ENCODE peak calls at places on chromosomes 1 and 21, in seven cellular contexts. One of them, this sample, is unnamed.

GRCh38 chr1:3350441-3351261 is 103.8 kb upstream of the ARHGEF16 start:
- DNase-seq in IMR-90: no peak
- DNase-seq in CD8-positive, alpha-beta T cell: no peak
- DNase-seq in cardiac muscle cell: no peak
- DNase-seq in GM06990: no peak
- DNase-seq in fibroblast of villous mesenchyme: no peak
- DNase-seq in activated CD8-positive, alpha-beta T cell treated with anti-CD3 and anti-CD28 coated beads for 36 hours: no peak
- DNase-seq in this sample: no peak

GRCh38 chr1:115064461-115064860 is 24.8 kb downstream of the TSPAN2 start:
- DNase-seq in GM06990: no peak
- DNase-seq in cardiac muscle cell: no peak
- DNase-seq in activated CD8-positive, alpha-beta T cell treated with anti-CD3 and anti-CD28 coated beads for 36 hours: no peak
- DNase-seq in CD8-positive, alpha-beta T cell: no peak
- DNase-seq in IMR-90: no peak
- DNase-seq in fibroblast of villous mesenchyme: no peak
- DNase-seq in this sample: no peak

GRCh38 chr1:39800471-39800835 is 11.8 kb upstream of the BMP8B start:
- DNase-seq in CD8-positive, alpha-beta T cell: no peak
- DNase-seq in cardiac muscle cell: no peak
- DNase-seq in fibroblast of villous mesenchyme: no peak
- DNase-seq in activated CD8-positive, alpha-beta T cell treated with anti-CD3 and anti-CD28 coated beads for 36 hours: no peak
- DNase-seq in GM06990: no peak
- DNase-seq in IMR-90: no peak
- DNase-seq in this sample: peak

GRCh38 chr1:226973898-226974543 is 33.9 kb downstream of the COQ8A start:
- DNase-seq in activated CD8-positive, alpha-beta T cell treated with anti-CD3 and anti-CD28 coated beads for 36 hours: no peak
- DNase-seq in GM06990: no peak
- DNase-seq in fibroblast of villous mesenchyme: peak
- DNase-seq in IMR-90: peak
- DNase-seq in CD8-positive, alpha-beta T cell: no peak
- DNase-seq in cardiac muscle cell: peak
- DNase-seq in this sample: peak

GRCh38 chr1:246791303-246791918 is 67.2 kb downstream of the SCCPDH start:
- DNase-seq in IMR-90: no peak
- DNase-seq in CD8-positive, alpha-beta T cell: no peak
- DNase-seq in GM06990: no peak
- DNase-seq in cardiac muscle cell: no peak
- DNase-seq in activated CD8-positive, alpha-beta T cell treated with anti-CD3 and anti-CD28 coated beads for 36 hours: no peak
- DNase-seq in fibroblast of villous mesenchyme: no peak
- DNase-seq in this sample: no peak

GRCh38 chr1:232678185-232678886 is 48.4 kb upstream of the SIPA1L2 start:
- DNase-seq in CD8-positive, alpha-beta T cell: no peak
- DNase-seq in fibroblast of villous mesenchyme: no peak
- DNase-seq in GM06990: no peak
- DNase-seq in cardiac muscle cell: no peak
- DNase-seq in IMR-90: peak
- DNase-seq in activated CD8-positive, alpha-beta T cell treated with anti-CD3 and anti-CD28 coated beads for 36 hours: no peak
- DNase-seq in this sample: peak

GRCh38 chr1:93776728-93777127 is 95.1 kb upstream of the BCAR3 start:
- DNase-seq in cardiac muscle cell: no peak
- DNase-seq in fibroblast of villous mesenchyme: no peak
- DNase-seq in GM06990: no peak
- DNase-seq in CD8-positive, alpha-beta T cell: no peak
- DNase-seq in IMR-90: no peak
- DNase-seq in activated CD8-positive, alpha-beta T cell treated with anti-CD3 and anti-CD28 coated beads for 36 hours: no peak
- DNase-seq in this sample: no peak

GRCh38 chr1:228964178-228964819 is 229.0 kb downstream of the RHOU start:
- DNase-seq in cardiac muscle cell: peak
- DNase-seq in fibroblast of villous mesenchyme: peak
- DNase-seq in GM06990: no peak
- DNase-seq in CD8-positive, alpha-beta T cell: no peak
- DNase-seq in activated CD8-positive, alpha-beta T cell treated with anti-CD3 and anti-CD28 coated beads for 36 hours: no peak
- DNase-seq in IMR-90: peak
- DNase-seq in this sample: peak

GRCh38 chr1:202263628-202264027 is 70.0 kb downstream of the LGR6 start:
- DNase-seq in fibroblast of villous mesenchyme: no peak
- DNase-seq in cardiac muscle cell: no peak
- DNase-seq in activated CD8-positive, alpha-beta T cell treated with anti-CD3 and anti-CD28 coated beads for 36 hours: no peak
- DNase-seq in CD8-positive, alpha-beta T cell: no peak
- DNase-seq in GM06990: no peak
- DNase-seq in IMR-90: no peak
- DNase-seq in this sample: no peak

GRCh38 chr1:36889846-36890245 is 144.5 kb downstream of the GRIK3 start:
- DNase-seq in IMR-90: no peak
- DNase-seq in GM06990: no peak
- DNase-seq in fibroblast of villous mesenchyme: no peak
- DNase-seq in CD8-positive, alpha-beta T cell: no peak
- DNase-seq in activated CD8-positive, alpha-beta T cell treated with anti-CD3 and anti-CD28 coated beads for 36 hours: no peak
- DNase-seq in cardiac muscle cell: no peak
- DNase-seq in this sample: no peak

GRCh38 chr1:153506831-153507413 is 28.9 kb downstream of the S100A6 start:
- DNase-seq in CD8-positive, alpha-beta T cell: no peak
- DNase-seq in IMR-90: peak
- DNase-seq in activated CD8-positive, alpha-beta T cell treated with anti-CD3 and anti-CD28 coated beads for 36 hours: no peak
- DNase-seq in fibroblast of villous mesenchyme: peak
- DNase-seq in GM06990: no peak
- DNase-seq in cardiac muscle cell: peak
- DNase-seq in this sample: peak

GRCh38 chr1:77536813-77537212 is 145.6 kb downstream of the ZZZ3 start:
- DNase-seq in IMR-90: peak
- DNase-seq in fibroblast of villous mesenchyme: peak
- DNase-seq in activated CD8-positive, alpha-beta T cell treated with anti-CD3 and anti-CD28 coated beads for 36 hours: no peak
- DNase-seq in GM06990: no peak
- DNase-seq in cardiac muscle cell: peak
- DNase-seq in CD8-positive, alpha-beta T cell: no peak
- DNase-seq in this sample: peak

GRCh38 chr21:44713130-44713529 is 1.8 kb upstream of the TSPEAR start:
- DNase-seq in CD8-positive, alpha-beta T cell: no peak
- DNase-seq in activated CD8-positive, alpha-beta T cell treated with anti-CD3 and anti-CD28 coated beads for 36 hours: no peak
- DNase-seq in fibroblast of villous mesenchyme: no peak
- DNase-seq in cardiac muscle cell: no peak
- DNase-seq in IMR-90: no peak
- DNase-seq in GM06990: no peak
- DNase-seq in this sample: no peak

GRCh38 chr1:27719286-27720251 is 6.2 kb upstream of the FAM76A start:
- DNase-seq in fibroblast of villous mesenchyme: peak
- DNase-seq in activated CD8-positive, alpha-beta T cell treated with anti-CD3 and anti-CD28 coated beads for 36 hours: no peak
- DNase-seq in IMR-90: peak
- DNase-seq in cardiac muscle cell: peak
- DNase-seq in GM06990: no peak
- DNase-seq in CD8-positive, alpha-beta T cell: no peak
- DNase-seq in this sample: peak
- TF ChIP-seq CTCF in fibroblast of villous mesenchyme: peak
- TF ChIP-seq CTCF in activated CD8-positive, alpha-beta T cell treated with anti-CD3 and anti-CD28 coated beads for 36 hours: no peak
- TF ChIP-seq CTCF in IMR-90: peak
- TF ChIP-seq CTCF in cardiac muscle cell: peak
- TF ChIP-seq CTCF in GM06990: peak
- TF ChIP-seq CTCF in CD8-positive, alpha-beta T cell: peak
- TF ChIP-seq CTCF in this sample: peak

GRCh38 chr21:36615274-36615964 is 83.5 kb upstream of the SIM2 start:
- DNase-seq in GM06990: no peak
- DNase-seq in activated CD8-positive, alpha-beta T cell treated with anti-CD3 and anti-CD28 coated beads for 36 hours: no peak
- DNase-seq in IMR-90: no peak
- DNase-seq in fibroblast of villous mesenchyme: no peak
- DNase-seq in cardiac muscle cell: no peak
- DNase-seq in CD8-positive, alpha-beta T cell: no peak
- DNase-seq in this sample: no peak
- TF ChIP-seq CTCF in GM06990: peak
- TF ChIP-seq CTCF in activated CD8-positive, alpha-beta T cell treated with anti-CD3 and anti-CD28 coated beads for 36 hours: no peak
- TF ChIP-seq CTCF in IMR-90: peak
- TF ChIP-seq CTCF in fibroblast of villous mesenchyme: peak
- TF ChIP-seq CTCF in cardiac muscle cell: peak
- TF ChIP-seq CTCF in CD8-positive, alpha-beta T cell: no peak
- TF ChIP-seq CTCF in this sample: no peak

DNA sequence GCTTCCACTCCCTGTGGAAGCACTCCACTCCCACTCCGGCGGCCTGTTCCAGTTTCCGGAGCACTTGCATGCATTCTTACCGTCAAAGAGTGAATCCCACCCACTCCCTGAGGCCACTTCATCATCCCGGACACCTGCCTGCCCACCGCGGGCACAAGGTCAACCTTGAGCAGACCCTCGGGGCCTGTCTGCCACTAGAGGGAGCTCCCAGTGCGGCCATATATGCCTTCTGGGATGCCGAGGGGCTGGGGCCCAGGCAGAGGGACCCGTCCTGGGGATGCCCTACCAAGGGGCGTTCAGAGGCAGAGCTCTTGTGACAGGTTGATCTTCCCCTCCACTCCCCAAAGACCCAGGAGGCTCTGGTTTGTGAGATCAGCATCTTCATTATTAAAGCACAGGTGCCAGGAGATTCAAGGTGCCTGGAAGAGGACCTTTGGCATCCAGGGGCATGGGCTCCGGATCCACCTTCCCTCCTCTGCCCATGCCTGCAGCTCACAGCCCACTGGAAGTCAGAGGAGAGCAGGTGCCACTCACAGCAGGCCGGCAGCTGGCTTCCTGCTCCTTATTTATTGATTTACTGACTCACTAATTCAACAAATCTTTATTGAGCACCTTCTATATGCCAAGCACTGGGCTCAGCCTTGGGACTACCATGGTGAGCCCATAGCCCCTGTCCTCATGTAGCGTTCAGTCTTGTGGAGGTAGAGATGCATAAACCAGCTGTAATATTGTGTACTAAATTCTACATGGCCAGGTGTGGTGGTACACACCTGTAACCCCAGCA is 47.3 kb downstream of the UBIAD1 start:
- DNase-seq in activated CD8-positive, alpha-beta T cell treated with anti-CD3 and anti-CD28 coated beads for 36 hours: peak
- DNase-seq in IMR-90: no peak
- DNase-seq in cardiac muscle cell: no peak
- DNase-seq in fibroblast of villous mesenchyme: no peak
- DNase-seq in CD8-positive, alpha-beta T cell: peak
- DNase-seq in GM06990: peak
- DNase-seq in this sample: no peak
- TF ChIP-seq CTCF in activated CD8-positive, alpha-beta T cell treated with anti-CD3 and anti-CD28 coated beads for 36 hours: peak
- TF ChIP-seq CTCF in IMR-90: peak
- TF ChIP-seq CTCF in cardiac muscle cell: peak
- TF ChIP-seq CTCF in fibroblast of villous mesenchyme: peak
- TF ChIP-seq CTCF in CD8-positive, alpha-beta T cell: peak
- TF ChIP-seq CTCF in GM06990: peak
- TF ChIP-seq CTCF in this sample: peak

DNA sequence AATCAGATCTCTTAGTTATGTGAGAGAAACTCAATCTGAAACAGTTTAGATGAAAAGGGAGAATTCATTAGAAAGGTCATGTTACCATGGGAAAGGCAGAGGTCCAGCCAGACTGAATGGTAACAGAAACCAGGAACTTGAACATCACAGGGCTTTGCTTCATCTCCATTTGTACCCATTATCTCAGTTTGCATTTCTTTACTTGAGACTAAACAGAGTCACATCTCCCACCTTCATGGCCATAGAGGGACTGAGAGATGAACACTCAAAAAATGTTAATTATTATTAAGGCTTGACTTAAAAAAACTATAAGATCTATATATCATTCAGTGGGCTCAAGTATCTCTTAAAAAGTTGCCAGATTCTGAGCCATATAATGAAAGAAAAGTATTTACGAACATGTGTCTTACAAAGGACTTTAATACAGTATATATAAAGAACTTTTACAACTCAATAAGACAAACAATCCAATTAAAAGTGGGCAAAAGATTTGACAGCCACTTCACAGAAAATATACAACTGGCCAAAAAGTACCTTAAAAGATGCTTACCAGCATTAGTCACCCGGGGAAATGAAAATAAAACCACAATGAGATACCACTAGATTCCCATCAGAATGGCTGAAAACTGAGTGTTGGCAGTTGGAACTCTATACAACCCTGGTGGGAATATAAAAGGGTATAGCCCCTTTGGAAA is 13.2 kb downstream of the KYAT3 start:
- DNase-seq in IMR-90: peak
- DNase-seq in CD8-positive, alpha-beta T cell: no peak
- DNase-seq in GM06990: no peak
- DNase-seq in cardiac muscle cell: no peak
- DNase-seq in activated CD8-positive, alpha-beta T cell treated with anti-CD3 and anti-CD28 coated beads for 36 hours: no peak
- DNase-seq in fibroblast of villous mesenchyme: peak
- DNase-seq in this sample: no peak
- TF ChIP-seq CTCF in IMR-90: no peak
- TF ChIP-seq CTCF in CD8-positive, alpha-beta T cell: no peak
- TF ChIP-seq CTCF in GM06990: no peak
- TF ChIP-seq CTCF in cardiac muscle cell: no peak
- TF ChIP-seq CTCF in activated CD8-positive, alpha-beta T cell treated with anti-CD3 and anti-CD28 coated beads for 36 hours: no peak
- TF ChIP-seq CTCF in fibroblast of villous mesenchyme: no peak
- TF ChIP-seq CTCF in this sample: no peak

GRCh38 chr1:55051169-55051568 is 11.8 kb downstream of the PCSK9 start:
- DNase-seq in GM06990: no peak
- DNase-seq in activated CD8-positive, alpha-beta T cell treated with anti-CD3 and anti-CD28 coated beads for 36 hours: no peak
- DNase-seq in IMR-90: no peak
- DNase-seq in cardiac muscle cell: no peak
- DNase-seq in fibroblast of villous mesenchyme: no peak
- DNase-seq in CD8-positive, alpha-beta T cell: no peak
- DNase-seq in this sample: no peak

GRCh38 chr1:55048453-55049270 is 9.3 kb downstream of the PCSK9 start:
- DNase-seq in fibroblast of villous mesenchyme: no peak
- DNase-seq in GM06990: no peak
- DNase-seq in activated CD8-positive, alpha-beta T cell treated with anti-CD3 and anti-CD28 coated beads for 36 hours: no peak
- DNase-seq in IMR-90: no peak
- DNase-seq in CD8-positive, alpha-beta T cell: no peak
- DNase-seq in cardiac muscle cell: no peak
- DNase-seq in this sample: no peak

GRCh38 chr1:55049914-55050278 is 10.5 kb downstream of the PCSK9 start:
- DNase-seq in cardiac muscle cell: peak
- DNase-seq in activated CD8-positive, alpha-beta T cell treated with anti-CD3 and anti-CD28 coated beads for 36 hours: no peak
- DNase-seq in CD8-positive, alpha-beta T cell: no peak
- DNase-seq in GM06990: no peak
- DNase-seq in fibroblast of villous mesenchyme: peak
- DNase-seq in IMR-90: peak
- DNase-seq in this sample: no peak

GRCh38 chr1:55050283-55050682 is 10.9 kb downstream of the PCSK9 start:
- DNase-seq in cardiac muscle cell: peak
- DNase-seq in IMR-90: peak
- DNase-seq in CD8-positive, alpha-beta T cell: no peak
- DNase-seq in fibroblast of villous mesenchyme: peak
- DNase-seq in GM06990: no peak
- DNase-seq in activated CD8-positive, alpha-beta T cell treated with anti-CD3 and anti-CD28 coated beads for 36 hours: no peak
- DNase-seq in this sample: peak

GRCh38 chr1:55049271-55049913 is 10.0 kb downstream of the PCSK9 start:
- DNase-seq in IMR-90: no peak
- DNase-seq in cardiac muscle cell: no peak
- DNase-seq in activated CD8-positive, alpha-beta T cell treated with anti-CD3 and anti-CD28 coated beads for 36 hours: no peak
- DNase-seq in GM06990: no peak
- DNase-seq in CD8-positive, alpha-beta T cell: no peak
- DNase-seq in fibroblast of villous mesenchyme: no peak
- DNase-seq in this sample: no peak
- TF ChIP-seq CTCF in IMR-90: no peak
- TF ChIP-seq CTCF in cardiac muscle cell: peak
- TF ChIP-seq CTCF in activated CD8-positive, alpha-beta T cell treated with anti-CD3 and anti-CD28 coated beads for 36 hours: no peak
- TF ChIP-seq CTCF in GM06990: no peak
- TF ChIP-seq CTCF in CD8-positive, alpha-beta T cell: no peak
- TF ChIP-seq CTCF in fibroblast of villous mesenchyme: no peak
- TF ChIP-seq CTCF in this sample: no peak

DNA sequence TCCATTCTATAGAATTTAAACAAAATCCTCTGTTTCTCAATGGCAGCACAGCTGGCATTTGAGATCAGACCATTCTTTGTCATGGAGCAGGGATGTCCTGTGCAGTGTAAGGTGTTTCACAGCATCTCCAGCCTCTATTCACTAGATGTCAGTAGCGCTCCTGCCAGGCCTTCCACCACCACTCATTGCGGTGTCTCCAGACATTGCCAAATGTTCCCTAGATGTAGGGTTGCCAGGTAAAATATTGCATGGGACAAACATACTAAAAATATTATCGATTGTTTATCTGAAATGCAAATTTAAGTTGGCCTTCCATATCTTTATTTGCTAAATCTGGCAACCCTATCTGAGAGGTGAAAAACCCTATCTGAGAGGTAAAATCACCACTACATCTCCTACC is 11.7 kb downstream of the ITLN2 start:
- DNase-seq in CD8-positive, alpha-beta T cell: no peak
- DNase-seq in GM06990: no peak
- DNase-seq in cardiac muscle cell: peak
- DNase-seq in IMR-90: no peak
- DNase-seq in activated CD8-positive, alpha-beta T cell treated with anti-CD3 and anti-CD28 coated beads for 36 hours: no peak
- DNase-seq in fibroblast of villous mesenchyme: peak
- DNase-seq in this sample: peak
- TF ChIP-seq CTCF in CD8-positive, alpha-beta T cell: no peak
- TF ChIP-seq CTCF in GM06990: peak
- TF ChIP-seq CTCF in cardiac muscle cell: peak
- TF ChIP-seq CTCF in IMR-90: peak
- TF ChIP-seq CTCF in activated CD8-positive, alpha-beta T cell treated with anti-CD3 and anti-CD28 coated beads for 36 hours: no peak
- TF ChIP-seq CTCF in fibroblast of villous mesenchyme: peak
- TF ChIP-seq CTCF in this sample: peak